ENCODE peak calls at places on chromosomes 11 and 22, in eight cellular contexts. One of them, this sample, is unnamed.

GRCh38 chr11:316031-316701 is 2.3 kb downstream of the IFITM1 start:
- DNase-seq in BJ: no peak
- DNase-seq in SK-N-DZ: no peak
- DNase-seq in non-pigmented ciliary epithelial cell: no peak
- DNase-seq in GM04504: no peak
- DNase-seq in mammary epithelial cell: no peak
- DNase-seq in tibial nerve: no peak
- DNase-seq in cardiac fibroblast: peak; percentile 12
- DNase-seq in this sample: no peak

GRCh38 chr11:5362017-5362625 is 10.8 kb downstream of the OR51B6 start:
- DNase-seq in tibial nerve: no peak
- DNase-seq in SK-N-DZ: no peak
- DNase-seq in GM04504: no peak
- DNase-seq in non-pigmented ciliary epithelial cell: no peak
- DNase-seq in cardiac fibroblast: no peak
- DNase-seq in BJ: no peak
- DNase-seq in mammary epithelial cell: no peak
- DNase-seq in this sample: no peak

GRCh38 chr11:129842138-129842537 is 26.5 kb downstream of the TMEM45B start:
- DNase-seq in cardiac fibroblast: no peak
- DNase-seq in GM04504: no peak
- DNase-seq in mammary epithelial cell: no peak
- DNase-seq in non-pigmented ciliary epithelial cell: no peak
- DNase-seq in tibial nerve: no peak
- DNase-seq in BJ: no peak
- DNase-seq in SK-N-DZ: no peak
- DNase-seq in this sample: no peak

GRCh38 chr11:2379471-2380174 is 2.5 kb downstream of the CD81 start:
- DNase-seq in BJ: no peak
- DNase-seq in non-pigmented ciliary epithelial cell: no peak
- DNase-seq in SK-N-DZ: no peak
- DNase-seq in GM04504: no peak
- DNase-seq in cardiac fibroblast: peak; percentile 33
- DNase-seq in tibial nerve: no peak
- DNase-seq in mammary epithelial cell: no peak
- DNase-seq in this sample: peak; percentile 42

GRCh38 chr22:27487600-27488450 is 313.7 kb downstream of the MN1 start:
- DNase-seq in GM04504: no peak
- DNase-seq in non-pigmented ciliary epithelial cell: no peak
- DNase-seq in SK-N-DZ: no peak
- DNase-seq in BJ: no peak
- DNase-seq in tibial nerve: no peak
- DNase-seq in mammary epithelial cell: no peak
- DNase-seq in cardiac fibroblast: peak; percentile 63
- DNase-seq in this sample: no peak

GRCh38 chr22:39209756-39210155 is 35.0 kb downstream of the PDGFB start:
- DNase-seq in BJ: no peak
- DNase-seq in GM04504: no peak
- DNase-seq in cardiac fibroblast: no peak
- DNase-seq in SK-N-DZ: no peak
- DNase-seq in tibial nerve: no peak
- DNase-seq in mammary epithelial cell: no peak
- DNase-seq in non-pigmented ciliary epithelial cell: no peak
- DNase-seq in this sample: no peak

GRCh38 chr11:36253238-36253637 is 36.0 kb downstream of the COMMD9 start:
- DNase-seq in SK-N-DZ: peak; percentile 91
- DNase-seq in mammary epithelial cell: no peak
- DNase-seq in tibial nerve: no peak
- DNase-seq in cardiac fibroblast: no peak
- DNase-seq in BJ: no peak
- DNase-seq in GM04504: no peak
- DNase-seq in non-pigmented ciliary epithelial cell: no peak
- DNase-seq in this sample: no peak

GRCh38 chr11:62548545-62549335 is 2.1 kb upstream of the AHNAK start:
- DNase-seq in SK-N-DZ: no peak
- DNase-seq in cardiac fibroblast: peak; percentile 62
- DNase-seq in GM04504: no peak
- DNase-seq in mammary epithelial cell: no peak
- DNase-seq in non-pigmented ciliary epithelial cell: no peak
- DNase-seq in tibial nerve: peak; percentile 49
- DNase-seq in BJ: no peak
- DNase-seq in this sample: no peak

GRCh38 chr11:1177020-1177770 is 19.4 kb downstream of the MUC5AC start:
- DNase-seq in cardiac fibroblast: no peak
- DNase-seq in tibial nerve: no peak
- DNase-seq in GM04504: no peak
- DNase-seq in SK-N-DZ: no peak
- DNase-seq in non-pigmented ciliary epithelial cell: no peak
- DNase-seq in mammary epithelial cell: no peak
- DNase-seq in BJ: no peak
- DNase-seq in this sample: no peak

GRCh38 chr11:27485930-27486773 is 13.6 kb upstream of the LGR4 start:
- DNase-seq in SK-N-DZ: peak; percentile 67
- DNase-seq in tibial nerve: peak; percentile 83
- DNase-seq in cardiac fibroblast: peak; percentile 80
- DNase-seq in mammary epithelial cell: peak; percentile 42
- DNase-seq in BJ: no peak
- DNase-seq in non-pigmented ciliary epithelial cell: no peak
- DNase-seq in GM04504: no peak
- DNase-seq in this sample: peak; percentile 80

GRCh38 chr22:25960375-25960774 is 208.9 kb upstream of the SEZ6L start:
- DNase-seq in cardiac fibroblast: no peak
- DNase-seq in BJ: no peak
- DNase-seq in non-pigmented ciliary epithelial cell: no peak
- DNase-seq in mammary epithelial cell: no peak
- DNase-seq in SK-N-DZ: no peak
- DNase-seq in GM04504: no peak
- DNase-seq in tibial nerve: no peak
- DNase-seq in this sample: no peak

GRCh38 chr11:4065601-4066377 is 28.8 kb upstream of the RRM1 start:
- DNase-seq in GM04504: no peak
- DNase-seq in SK-N-DZ: no peak
- DNase-seq in non-pigmented ciliary epithelial cell: no peak
- DNase-seq in mammary epithelial cell: no peak
- DNase-seq in tibial nerve: no peak
- DNase-seq in cardiac fibroblast: peak; percentile 27
- DNase-seq in BJ: no peak
- DNase-seq in this sample: no peak

GRCh38 chr22:47842119-47842518 is 1079.7 kb downstream of the TBC1D22A start:
- DNase-seq in BJ: no peak
- DNase-seq in GM04504: no peak
- DNase-seq in mammary epithelial cell: no peak
- DNase-seq in cardiac fibroblast: no peak
- DNase-seq in non-pigmented ciliary epithelial cell: no peak
- DNase-seq in tibial nerve: no peak
- DNase-seq in SK-N-DZ: no peak
- DNase-seq in this sample: no peak

GRCh38 chr22:23538502-23538860 is 41.6 kb downstream of the IGLL1 start:
- DNase-seq in GM04504: no peak
- DNase-seq in cardiac fibroblast: no peak
- DNase-seq in non-pigmented ciliary epithelial cell: no peak
- DNase-seq in SK-N-DZ: no peak
- DNase-seq in BJ: no peak
- DNase-seq in tibial nerve: no peak
- DNase-seq in mammary epithelial cell: no peak
- DNase-seq in this sample: no peak

This sample was measured in foreskin fibroblast.